ENCODE peak calls at places on chromosomes 1 and 21, in four cellular contexts. N, Y, F and U are unnamed samples.

GRCh38 chr1:17768651-17769241 is 13.6 kb downstream of the ACTL8 start:
- DNase-seq in N (peak; percentile 94), Y (no peak), F (peak; percentile 78), U (peak; percentile 43)

GRCh38 chr1:6519935-6520621 is 28.6 kb upstream of the PLEKHG5 start:
- DNase-seq in N (peak; percentile 91), Y (peak; percentile 72), F (peak; percentile 75), U (peak; percentile 78)

GRCh38 chr21:45578811-45579381 is 36.7 kb upstream of the SLC19A1 start:
- DNase-seq in N (no peak), Y (no peak), F (no peak), U (no peak)

GRCh38 chr1:227920426-227920825 is 27.3 kb downstream of the WNT9A start:
- DNase-seq in N (no peak), Y (no peak), F (no peak), U (no peak)

GRCh38 chr1:165376041-165376810 is 19.7 kb upstream of the LMX1A start:
- DNase-seq in N (peak; percentile 99), Y (peak; percentile 67), F (peak; percentile 85), U (peak; percentile 87)

GRCh38 chr1:50268049-50268448 is 155.2 kb downstream of the DMRTA2 start:
- DNase-seq in N (peak; percentile 35), Y (peak; percentile 68), F (no peak), U (peak; percentile 34)

GRCh38 chr1:37697090-37697489 is 4.8 kb downstream of the CDCA8 start:
- DNase-seq in N (no peak), Y (no peak), F (no peak), U (peak; percentile 50)

GRCh38 chr1:180482425-180483275 is 19.7 kb downstream of the ACBD6 start:
- DNase-seq in N (peak; percentile 74), Y (peak; percentile 44), F (peak; percentile 77), U (peak; percentile 76)

GRCh38 chr1:70134148-70134547 is 71.2 kb downstream of the LRRC40 start:
- DNase-seq in N (peak; percentile 18), Y (no peak), F (no peak), U (no peak)

GRCh38 chr21:36835383-36835795 is 131.1 kb downstream of the HLCS start:
- DNase-seq in N (peak; percentile 37), Y (no peak), F (no peak), U (no peak)

GRCh38 chr1:205834751-205835150 is 15.2 kb downstream of the PM20D1 start:
- DNase-seq in N (no peak), Y (no peak), F (no peak), U (no peak)
- H3K4me2 ChIP-seq in N (no peak overlapping the region), Y (no peak overlapping the region), F (no peak overlapping the region), U (no peak overlapping the region)

GRCh38 chr1:107899655-107900054 is 65.3 kb downstream of the VAV3 start:
- DNase-seq in N (no peak), Y (no peak), F (no peak), U (no peak)
- H3K4me2 ChIP-seq in N (no peak overlapping the region), Y (no peak overlapping the region), F (no peak overlapping the region), U (no peak overlapping the region)

GRCh38 chr1:108829498-108829916 is 27.4 kb downstream of the AKNAD1 start:
- DNase-seq in N (peak; percentile 72), Y (no peak), F (peak; percentile 71), U (no peak)

GRCh38 chr1:108831225-108831624 is 25.7 kb downstream of the AKNAD1 start:
- DNase-seq in N (peak; percentile 86), Y (no peak), F (peak; percentile 94), U (no peak)

GRCh38 chr1:108828074-108828961 is 28.6 kb downstream of the AKNAD1 start:
- DNase-seq in N (peak; percentile 91), Y (peak; percentile 80), F (peak; percentile 98), U (peak; percentile 88)

GRCh38 chr1:108832929-108833328 is 24.0 kb downstream of the AKNAD1 start:
- DNase-seq in N (no peak), Y (no peak), F (no peak), U (no peak)

DNA sequence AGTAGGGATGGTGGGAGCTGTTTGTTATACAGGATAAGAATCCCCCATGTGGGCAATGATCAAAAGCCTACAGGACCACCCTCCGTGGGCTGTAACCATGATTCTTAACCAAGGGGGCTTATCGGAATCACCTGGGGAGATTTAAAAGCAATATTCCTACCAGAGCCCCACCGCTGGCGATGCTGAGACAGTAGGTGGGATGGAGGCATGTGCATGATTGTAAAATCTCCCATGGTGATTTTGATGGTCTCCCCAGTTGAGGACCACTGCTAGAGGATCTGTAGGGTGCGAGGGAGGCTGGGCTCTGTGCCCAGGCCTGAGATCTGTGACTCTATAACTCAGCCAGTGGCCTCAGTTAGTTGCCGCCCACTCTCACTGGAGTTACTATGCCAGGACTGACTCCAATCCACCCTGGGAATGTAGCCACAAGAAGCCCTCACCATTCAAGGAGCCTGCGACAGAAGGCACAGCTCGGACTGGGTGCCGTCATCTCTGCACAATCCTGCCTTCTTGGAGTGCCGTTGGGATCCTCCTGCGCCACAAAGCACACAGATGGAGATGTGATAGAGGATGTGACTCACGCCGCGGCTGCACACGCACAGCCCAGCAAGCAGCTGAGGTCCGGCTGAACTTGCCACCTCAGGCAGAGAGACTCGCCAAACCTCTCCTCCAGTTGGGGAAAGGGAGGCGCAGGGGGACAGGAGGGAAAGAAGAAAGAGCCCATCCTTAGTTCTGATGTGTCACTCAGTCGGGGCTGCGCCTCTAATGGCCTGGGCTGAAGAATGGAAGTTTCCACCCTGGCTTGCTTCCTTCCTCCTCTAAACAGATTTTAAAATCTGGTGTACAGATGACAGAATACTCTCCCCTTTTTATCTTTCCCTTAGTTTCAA is 26.5 kb downstream of the AKNAD1 start:
- DNase-seq in N (peak; percentile 99), Y (no peak), F (peak; percentile 97), U (peak; percentile 36)
- H3K4me2 ChIP-seq in N (peak overlapping the region; percentile 79), Y (no peak overlapping the region), F (peak overlapping the region; percentile 70), U (peak overlapping the region; percentile 15)

DNA sequence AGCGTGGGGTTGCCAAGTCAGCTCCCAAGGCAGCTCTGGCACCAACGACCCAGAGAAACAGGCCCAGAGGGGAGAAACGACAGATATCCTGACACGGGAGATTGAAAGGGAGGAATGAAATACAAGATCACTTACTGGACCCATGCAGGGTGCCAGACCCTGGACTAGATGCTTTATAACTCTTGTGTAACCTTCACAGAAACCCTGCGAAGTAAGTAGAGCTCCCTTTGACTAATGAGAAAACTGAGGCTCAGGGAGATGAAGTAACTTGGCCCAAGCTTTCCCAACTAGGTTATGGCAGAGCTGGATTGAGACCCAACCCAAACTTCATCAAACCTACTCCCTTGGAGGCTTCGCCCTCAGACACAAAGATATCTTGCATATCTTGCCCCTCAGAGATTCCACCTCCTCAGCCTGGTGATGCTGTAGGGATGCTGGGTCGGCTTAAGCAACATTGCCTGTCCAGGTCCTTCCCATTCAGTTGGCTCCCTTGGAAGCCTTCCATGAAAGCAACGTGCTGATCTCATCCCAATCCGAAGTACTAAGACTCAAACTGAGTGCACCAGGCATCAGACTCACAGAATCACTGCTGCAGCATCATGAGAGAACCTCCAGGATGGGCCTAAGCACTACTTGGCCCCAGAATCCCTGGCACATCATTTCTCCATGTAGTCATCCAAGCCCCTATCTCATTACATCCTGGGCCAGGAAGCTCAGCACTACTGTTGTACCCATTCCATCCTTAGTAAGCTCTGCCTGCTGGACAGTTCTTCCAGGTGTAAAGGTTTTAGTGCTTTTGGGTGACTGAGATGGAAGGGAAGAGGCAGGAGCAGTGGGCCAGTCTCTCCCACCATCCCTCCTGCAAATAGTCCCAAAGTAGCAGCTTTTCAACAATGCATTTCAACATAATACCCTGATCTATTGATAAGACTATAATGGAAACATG is 1.1 kb upstream of the IGSF9 start:
- DNase-seq in N (peak; percentile 43), Y (no peak), F (no peak), U (no peak)
- H3K4me2 ChIP-seq in N (peak overlapping the region; percentile 93), Y (peak overlapping the region; percentile 71), F (no peak overlapping the region), U (peak overlapping the region; percentile 90)

DNA sequence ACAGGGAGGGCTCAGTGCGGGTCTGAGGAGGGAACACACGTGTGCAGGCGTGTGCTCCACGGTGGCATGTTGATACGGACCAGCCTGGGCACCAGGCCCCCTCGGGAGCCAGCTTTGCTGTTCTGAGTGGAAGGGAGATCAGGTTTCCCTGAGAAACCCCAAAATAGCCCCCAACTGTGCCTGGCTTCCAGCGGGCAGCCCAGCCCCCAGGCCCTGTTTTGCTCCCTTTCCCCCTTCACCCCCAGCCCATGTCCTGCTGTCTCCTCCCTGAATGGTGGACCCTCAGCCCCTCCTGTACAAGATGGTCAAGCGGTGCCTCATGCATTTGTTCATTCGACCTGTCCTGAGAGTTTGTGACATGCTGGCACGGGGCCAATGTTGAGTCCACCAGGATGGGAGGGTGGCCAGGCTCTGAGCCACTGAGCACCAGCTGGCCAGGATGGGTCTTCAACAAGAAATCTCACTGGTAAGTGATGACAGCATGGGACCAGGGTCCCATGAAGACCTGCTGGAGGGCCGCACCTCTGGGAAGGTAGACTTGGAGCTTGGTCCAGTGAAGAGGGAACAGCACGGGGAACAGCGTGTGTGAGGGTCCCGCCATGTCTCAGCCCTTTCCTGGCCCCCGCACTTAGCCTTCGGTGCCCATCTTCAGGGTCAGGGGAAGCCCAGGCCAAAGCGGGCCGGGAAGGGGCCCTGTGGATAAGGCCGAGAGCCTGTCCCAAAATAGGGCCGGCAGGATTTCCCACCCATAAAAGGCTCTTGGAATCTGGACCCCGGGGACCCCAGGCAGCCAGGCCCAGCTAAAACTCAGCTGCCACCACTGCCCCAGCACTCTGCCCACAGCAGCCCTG is at the start of gene CALML6:
- DNase-seq in N (no peak), Y (no peak), F (no peak), U (peak; percentile 18)
- H3K4me2 ChIP-seq in N (no peak within 1 kb of the TSS), Y (no peak within 1 kb of the TSS), F (no peak within 1 kb of the TSS), U (no peak within 1 kb of the TSS)

DNA sequence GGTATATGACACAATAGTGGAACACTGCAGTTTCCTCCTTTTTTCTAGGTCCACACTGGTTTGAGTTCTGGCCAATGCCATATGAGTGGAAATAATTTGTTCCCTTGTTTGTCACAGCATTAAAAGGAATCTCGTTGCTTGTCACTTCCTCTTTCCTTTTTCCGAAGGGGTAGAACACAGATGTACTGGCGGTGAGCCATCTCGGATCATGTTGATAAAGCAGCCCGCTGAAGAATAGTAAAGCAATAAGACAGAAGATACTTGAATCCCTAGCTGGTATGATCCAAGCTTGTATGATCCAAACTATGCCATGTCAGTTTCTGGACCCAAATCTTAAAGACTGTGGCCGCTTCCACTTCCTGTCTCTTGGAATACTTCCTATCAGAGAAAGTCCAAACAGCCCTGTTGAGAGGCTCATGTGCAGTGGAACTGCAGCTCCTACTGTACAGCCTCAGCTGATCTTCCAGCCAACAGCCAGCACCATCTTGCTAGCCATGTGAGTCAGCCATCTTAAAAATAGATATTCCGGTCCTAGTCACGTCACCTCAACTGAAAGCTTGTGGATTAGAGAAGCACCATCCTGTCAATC is 40.3 kb downstream of the CFHR5 start:
- DNase-seq in N (peak; percentile 10), Y (no peak), F (no peak), U (no peak)
- H3K4me2 ChIP-seq in N (no peak overlapping the region), Y (no peak overlapping the region), F (no peak overlapping the region), U (no peak overlapping the region)

DNA sequence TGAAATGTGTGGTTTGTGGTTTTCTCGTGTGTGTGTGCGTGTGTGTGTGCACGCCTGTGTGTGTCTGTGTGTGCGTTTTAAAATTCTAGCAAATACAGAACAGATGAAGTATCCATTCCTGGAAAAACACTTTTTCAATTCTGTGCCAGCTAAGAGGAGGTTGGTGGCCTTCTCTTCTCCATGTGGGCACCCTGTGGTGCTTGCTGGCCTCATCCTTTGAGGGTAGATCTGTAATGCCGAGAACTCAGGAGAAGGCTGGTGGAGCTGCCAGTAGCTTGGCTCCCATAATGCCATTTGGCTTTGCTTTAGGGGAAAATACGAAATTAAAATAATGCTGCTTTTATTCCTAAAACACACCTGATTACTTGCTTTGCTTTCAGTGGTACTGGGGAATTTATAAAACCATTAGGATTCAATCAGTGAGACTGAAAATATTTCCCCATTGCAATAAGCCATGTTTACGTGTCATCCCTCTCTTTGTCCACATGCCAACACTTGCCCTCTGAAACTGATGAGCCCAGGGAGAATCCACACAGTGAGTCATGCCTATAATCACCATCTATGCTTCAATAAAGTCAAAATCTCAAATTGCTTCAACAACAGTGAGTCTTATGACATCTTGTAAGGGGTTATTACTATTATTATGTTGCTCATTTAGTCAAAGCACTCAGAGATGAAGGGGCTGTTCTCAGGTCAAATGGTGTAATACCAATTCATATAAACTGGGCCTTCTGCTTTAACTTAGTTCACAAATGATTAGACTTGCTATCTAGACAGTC is 39.2 kb downstream of the ABCA4 start:
- DNase-seq in N (peak; percentile 93), Y (no peak), F (peak; percentile 84), U (no peak)
- H3K4me2 ChIP-seq in N (peak overlapping the region; percentile 5), Y (no peak overlapping the region), F (no peak overlapping the region), U (no peak overlapping the region)